ENCODE peak calls at places on chromosomes 13 and 19, in eight cellular contexts. One of them, this sample, is unnamed.

GRCh38 chr13:20487927-20488326 is 37.7 kb downstream of the CRYL1 start:
- DNase-seq in stomach: no peak
- DNase-seq in GM23248: no peak
- DNase-seq in substantia nigra: no peak
- DNase-seq in CD8-positive, alpha-beta memory T cell: no peak
- DNase-seq in prostate gland: no peak
- DNase-seq in cardiac muscle cell: no peak
- DNase-seq in breast epithelium: no peak
- DNase-seq in this sample: no peak

GRCh38 chr13:35675651-35676050 is 199.2 kb upstream of the MAB21L1 start:
- DNase-seq in stomach: no peak
- DNase-seq in GM23248: no peak
- DNase-seq in substantia nigra: no peak
- DNase-seq in CD8-positive, alpha-beta memory T cell: no peak
- DNase-seq in prostate gland: no peak
- DNase-seq in cardiac muscle cell: no peak
- DNase-seq in breast epithelium: no peak
- DNase-seq in this sample: no peak

GRCh38 chr13:43397110-43397509 is 373.7 kb downstream of the DNAJC15 start:
- DNase-seq in stomach: no peak
- DNase-seq in GM23248: peak; percentile 74
- DNase-seq in substantia nigra: no peak
- DNase-seq in CD8-positive, alpha-beta memory T cell: no peak
- DNase-seq in prostate gland: no peak
- DNase-seq in cardiac muscle cell: peak; percentile 9
- DNase-seq in breast epithelium: no peak
- DNase-seq in this sample: no peak

GRCh38 chr13:104057851-104058250 is 991.6 kb upstream of the SLC10A2 start:
- DNase-seq in stomach: no peak
- DNase-seq in GM23248: no peak
- DNase-seq in substantia nigra: no peak
- DNase-seq in CD8-positive, alpha-beta memory T cell: no peak
- DNase-seq in prostate gland: no peak
- DNase-seq in cardiac muscle cell: no peak
- DNase-seq in breast epithelium: no peak
- DNase-seq in this sample: no peak

GRCh38 chr13:43229506-43229905 is 206.1 kb downstream of the DNAJC15 start:
- DNase-seq in stomach: no peak
- DNase-seq in GM23248: peak; percentile 68
- DNase-seq in substantia nigra: no peak
- DNase-seq in CD8-positive, alpha-beta memory T cell: no peak
- DNase-seq in prostate gland: no peak
- DNase-seq in cardiac muscle cell: peak; percentile 64
- DNase-seq in breast epithelium: no peak
- DNase-seq in this sample: no peak

GRCh38 chr13:46211521-46212351 is at the start of gene LRRC63:
- DNase-seq in stomach: peak; percentile 87
- DNase-seq in GM23248: peak; percentile 70
- DNase-seq in substantia nigra: peak; percentile 68
- DNase-seq in CD8-positive, alpha-beta memory T cell: peak; percentile 83
- DNase-seq in prostate gland: peak; percentile 73
- DNase-seq in cardiac muscle cell: peak; percentile 70
- DNase-seq in breast epithelium: peak; percentile 70
- DNase-seq in this sample: no peak

GRCh38 chr19:45306522-45307027 is 16.1 kb downstream of the CKM start:
- DNase-seq in stomach: no peak
- DNase-seq in GM23248: no peak
- DNase-seq in substantia nigra: no peak
- DNase-seq in CD8-positive, alpha-beta memory T cell: no peak
- DNase-seq in prostate gland: no peak
- DNase-seq in cardiac muscle cell: no peak
- DNase-seq in breast epithelium: no peak
- DNase-seq in this sample: no peak

GRCh38 chr19:30316560-30317106 is 55.6 kb upstream of the ZNF536 start:
- DNase-seq in stomach: peak; percentile 19
- DNase-seq in GM23248: no peak
- DNase-seq in substantia nigra: no peak
- DNase-seq in CD8-positive, alpha-beta memory T cell: no peak
- DNase-seq in prostate gland: no peak
- DNase-seq in cardiac muscle cell: no peak
- DNase-seq in breast epithelium: no peak
- DNase-seq in this sample: no peak

GRCh38 chr19:47027586-47028371 is 8.1 kb downstream of the NPAS1 start:
- DNase-seq in stomach: no peak
- DNase-seq in GM23248: no peak
- DNase-seq in substantia nigra: no peak
- DNase-seq in CD8-positive, alpha-beta memory T cell: no peak
- DNase-seq in prostate gland: no peak
- DNase-seq in cardiac muscle cell: no peak
- DNase-seq in breast epithelium: no peak
- DNase-seq in this sample: no peak

GRCh38 chr19:6318772-6319171 is 14.6 kb downstream of the ACER1 start:
- DNase-seq in stomach: no peak
- DNase-seq in GM23248: peak; percentile 50
- DNase-seq in substantia nigra: no peak
- DNase-seq in CD8-positive, alpha-beta memory T cell: no peak
- DNase-seq in prostate gland: no peak
- DNase-seq in cardiac muscle cell: no peak
- DNase-seq in breast epithelium: no peak
- DNase-seq in this sample: no peak

GRCh38 chr13:76939215-76939614 is 9.1 kb upstream of the ACOD1 start:
- DNase-seq in stomach: no peak
- DNase-seq in GM23248: peak; percentile 73
- DNase-seq in substantia nigra: no peak
- DNase-seq in CD8-positive, alpha-beta memory T cell: no peak
- DNase-seq in prostate gland: no peak
- DNase-seq in cardiac muscle cell: peak; percentile 37
- DNase-seq in breast epithelium: no peak
- DNase-seq in this sample: no peak

GRCh38 chr19:55188620-55189019 is 8.5 kb upstream of the SYT5 start:
- DNase-seq in stomach: no peak
- DNase-seq in GM23248: no peak
- DNase-seq in substantia nigra: no peak
- DNase-seq in CD8-positive, alpha-beta memory T cell: no peak
- DNase-seq in prostate gland: no peak
- DNase-seq in cardiac muscle cell: peak; percentile 48
- DNase-seq in breast epithelium: no peak
- DNase-seq in this sample: no peak

GRCh38 chr19:55173717-55174409 is 6.2 kb downstream of the SYT5 start:
- DNase-seq in stomach: peak; percentile 43
- DNase-seq in GM23248: peak; percentile 90
- DNase-seq in substantia nigra: no peak
- DNase-seq in CD8-positive, alpha-beta memory T cell: no peak
- DNase-seq in prostate gland: no peak
- DNase-seq in cardiac muscle cell: peak; percentile 83
- DNase-seq in breast epithelium: no peak
- DNase-seq in this sample: no peak

GRCh38 chr19:51607920-51608562 is 22.2 kb downstream of the SIGLEC5 start:
- DNase-seq in stomach: peak; percentile 75
- DNase-seq in GM23248: peak; percentile 83
- DNase-seq in substantia nigra: peak; percentile 7
- DNase-seq in CD8-positive, alpha-beta memory T cell: no peak
- DNase-seq in prostate gland: peak; percentile 30
- DNase-seq in cardiac muscle cell: peak; percentile 87
- DNase-seq in breast epithelium: peak; percentile 84
- DNase-seq in this sample: peak; percentile 78

GRCh38 chr13:45195421-45195820 is 5.4 kb downstream of the KCTD4 start:
- DNase-seq in stomach: no peak
- DNase-seq in GM23248: peak; percentile 14
- DNase-seq in substantia nigra: no peak
- DNase-seq in CD8-positive, alpha-beta memory T cell: no peak
- DNase-seq in prostate gland: no peak
- DNase-seq in cardiac muscle cell: no peak
- DNase-seq in breast epithelium: no peak
- DNase-seq in this sample: no peak

GRCh38 chr13:95115525-95115924 is 185.7 kb downstream of the ABCC4 start:
- DNase-seq in stomach: peak; percentile 56
- DNase-seq in GM23248: no peak
- DNase-seq in substantia nigra: no peak
- DNase-seq in CD8-positive, alpha-beta memory T cell: no peak
- DNase-seq in prostate gland: no peak
- DNase-seq in cardiac muscle cell: no peak
- DNase-seq in breast epithelium: no peak
- DNase-seq in this sample: no peak
- H3K27ac ChIP-seq in stomach: peak overlapping the region; percentile 67
- H3K27ac ChIP-seq in GM23248: no peak overlapping the region
- H3K27ac ChIP-seq in substantia nigra: no peak overlapping the region
- H3K27ac ChIP-seq in CD8-positive, alpha-beta memory T cell: no peak overlapping the region
- H3K27ac ChIP-seq in prostate gland: no peak overlapping the region
- H3K27ac ChIP-seq in cardiac muscle cell: no peak overlapping the region
- H3K27ac ChIP-seq in breast epithelium: no peak overlapping the region
- H3K27ac ChIP-seq in this sample: no peak overlapping the region

DNA sequence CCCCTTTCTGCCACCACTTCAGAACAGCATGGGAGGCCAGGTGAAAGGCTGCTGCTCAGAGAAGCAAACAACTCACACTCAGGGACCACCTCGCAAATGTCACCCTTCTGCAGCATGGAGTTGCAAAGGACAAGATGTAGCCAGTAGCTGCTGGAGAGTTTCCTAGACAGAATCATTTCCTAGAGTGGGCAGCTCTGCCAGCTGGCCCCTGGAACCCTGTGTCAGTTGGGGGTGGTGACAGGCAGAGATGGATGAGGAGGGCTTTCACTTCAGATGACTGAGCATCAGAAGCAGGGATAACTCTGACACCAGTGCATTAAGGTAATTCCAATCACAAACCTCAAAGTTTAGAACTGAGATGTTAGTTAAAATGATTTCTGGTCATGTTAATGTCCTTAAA is 34.4 kb upstream of the EPHX3 start:
- DNase-seq in stomach: no peak
- DNase-seq in GM23248: no peak
- DNase-seq in substantia nigra: no peak
- DNase-seq in CD8-positive, alpha-beta memory T cell: no peak
- DNase-seq in prostate gland: no peak
- DNase-seq in cardiac muscle cell: no peak
- DNase-seq in breast epithelium: no peak
- DNase-seq in this sample: no peak
- H3K27ac ChIP-seq in stomach: peak overlapping the region; percentile 90
- H3K27ac ChIP-seq in GM23248: peak overlapping the region; percentile 55
- H3K27ac ChIP-seq in substantia nigra: peak overlapping the region; percentile 80
- H3K27ac ChIP-seq in CD8-positive, alpha-beta memory T cell: no peak overlapping the region
- H3K27ac ChIP-seq in prostate gland: peak overlapping the region; percentile 29
- H3K27ac ChIP-seq in cardiac muscle cell: peak overlapping the region; percentile 37
- H3K27ac ChIP-seq in breast epithelium: no peak overlapping the region
- H3K27ac ChIP-seq in this sample: no peak overlapping the region

GRCh38 chr13:59368652-59369051 is 795.1 kb downstream of the DIAPH3 start:
- DNase-seq in stomach: no peak
- DNase-seq in GM23248: no peak
- DNase-seq in substantia nigra: no peak
- DNase-seq in CD8-positive, alpha-beta memory T cell: no peak
- DNase-seq in prostate gland: no peak
- DNase-seq in cardiac muscle cell: peak; percentile 38
- DNase-seq in breast epithelium: no peak
- DNase-seq in this sample: no peak
- H3K27ac ChIP-seq in stomach: peak overlapping the region; percentile 43
- H3K27ac ChIP-seq in GM23248: no peak overlapping the region
- H3K27ac ChIP-seq in substantia nigra: no peak overlapping the region
- H3K27ac ChIP-seq in CD8-positive, alpha-beta memory T cell: no peak overlapping the region
- H3K27ac ChIP-seq in prostate gland: no peak overlapping the region
- H3K27ac ChIP-seq in cardiac muscle cell: no peak overlapping the region
- H3K27ac ChIP-seq in breast epithelium: no peak overlapping the region
- H3K27ac ChIP-seq in this sample: no peak overlapping the region

GRCh38 chr19:18304194-18304495 is 18.7 kb downstream of the LSM4 start:
- DNase-seq in stomach: no peak
- DNase-seq in GM23248: peak; percentile 30
- DNase-seq in substantia nigra: peak; percentile 46
- DNase-seq in CD8-positive, alpha-beta memory T cell: no peak
- DNase-seq in prostate gland: no peak
- DNase-seq in cardiac muscle cell: no peak
- DNase-seq in breast epithelium: no peak
- DNase-seq in this sample: no peak

GRCh38 chr19:18300930-18301717 is 19.7 kb upstream of the JUND start:
- DNase-seq in stomach: peak; percentile 86
- DNase-seq in GM23248: peak; percentile 90
- DNase-seq in substantia nigra: no peak
- DNase-seq in CD8-positive, alpha-beta memory T cell: no peak
- DNase-seq in prostate gland: no peak
- DNase-seq in cardiac muscle cell: peak; percentile 52
- DNase-seq in breast epithelium: no peak
- DNase-seq in this sample: no peak

GRCh38 chr19:18299654-18300053 is 18.2 kb upstream of the JUND start:
- DNase-seq in stomach: no peak
- DNase-seq in GM23248: no peak
- DNase-seq in substantia nigra: no peak
- DNase-seq in CD8-positive, alpha-beta memory T cell: no peak
- DNase-seq in prostate gland: no peak
- DNase-seq in cardiac muscle cell: no peak
- DNase-seq in breast epithelium: no peak
- DNase-seq in this sample: no peak

GRCh38 chr19:18304496-18305312 is 18.2 kb downstream of the LSM4 start:
- DNase-seq in stomach: peak; percentile 80
- DNase-seq in GM23248: peak; percentile 94
- DNase-seq in substantia nigra: peak; percentile 65
- DNase-seq in CD8-positive, alpha-beta memory T cell: peak; percentile 80
- DNase-seq in prostate gland: no peak
- DNase-seq in cardiac muscle cell: peak; percentile 89
- DNase-seq in breast epithelium: peak; percentile 68
- DNase-seq in this sample: no peak

GRCh38 chr19:18301718-18302111 is 20.3 kb upstream of the JUND start:
- DNase-seq in stomach: no peak
- DNase-seq in GM23248: peak; percentile 28
- DNase-seq in substantia nigra: no peak
- DNase-seq in CD8-positive, alpha-beta memory T cell: no peak
- DNase-seq in prostate gland: no peak
- DNase-seq in cardiac muscle cell: no peak
- DNase-seq in breast epithelium: no peak
- DNase-seq in this sample: no peak
- H3K27ac ChIP-seq in stomach: peak overlapping the region; percentile 98
- H3K27ac ChIP-seq in GM23248: no peak overlapping the region
- H3K27ac ChIP-seq in substantia nigra: no peak overlapping the region
- H3K27ac ChIP-seq in CD8-positive, alpha-beta memory T cell: peak overlapping the region; percentile 20
- H3K27ac ChIP-seq in prostate gland: no peak overlapping the region
- H3K27ac ChIP-seq in cardiac muscle cell: peak overlapping the region; percentile 53
- H3K27ac ChIP-seq in breast epithelium: peak overlapping the region; percentile 40
- H3K27ac ChIP-seq in this sample: no peak overlapping the region

GRCh38 chr13:75458696-75459422 is 23.1 kb downstream of the TBC1D4 start:
- DNase-seq in stomach: peak; percentile 71
- DNase-seq in GM23248: no peak
- DNase-seq in substantia nigra: no peak
- DNase-seq in CD8-positive, alpha-beta memory T cell: no peak
- DNase-seq in prostate gland: peak; percentile 77
- DNase-seq in cardiac muscle cell: no peak
- DNase-seq in breast epithelium: peak; percentile 57
- DNase-seq in this sample: no peak
- H3K27ac ChIP-seq in stomach: peak overlapping the region; percentile 61
- H3K27ac ChIP-seq in GM23248: no peak overlapping the region
- H3K27ac ChIP-seq in substantia nigra: no peak overlapping the region
- H3K27ac ChIP-seq in CD8-positive, alpha-beta memory T cell: no peak overlapping the region
- H3K27ac ChIP-seq in prostate gland: peak overlapping the region; percentile 75
- H3K27ac ChIP-seq in cardiac muscle cell: peak overlapping the region; percentile 41
- H3K27ac ChIP-seq in breast epithelium: peak overlapping the region; percentile 83
- H3K27ac ChIP-seq in this sample: no peak overlapping the region

This sample was measured in iPS DF 6.9.